ENCODE peak calls at places on chromosome 10, in eight cellular contexts. X is IMR-90, I is mesenchymal stem cell, V is OCI-LY7, O is mesendoderm, E is PC-9, D is GM23248, H is A549. A is an unnamed sample.

GRCh38 chr10:3873728-3874461 is 88.9 kb upstream of the KLF6 start:
- DNase-seq in O (peak; percentile 90), E (peak; percentile 69), V (peak; percentile 89), X (peak; percentile 80), I (peak; percentile 97), H (peak; percentile 62), D (peak; percentile 80), A (peak; percentile 71)

GRCh38 chr10:43262043-43262901 is 4.6 kb downstream of the RASGEF1A start:
- DNase-seq in I (no peak), E (no peak), D (no peak), V (no peak), H (no peak), X (no peak), O (peak; percentile 67), A (no peak)

GRCh38 chr10:79069325-79070090 is 742 bp downstream of the ZMIZ1 start:
- DNase-seq in H (peak; percentile 54), I (peak; percentile 78), D (peak; percentile 75), X (no peak), V (peak; percentile 44), E (no peak), O (peak; percentile 59), A (peak; percentile 53)

GRCh38 chr10:98085238-98085637 is 49.2 kb upstream of the R3HCC1L start:
- DNase-seq in O (no peak), E (no peak), V (no peak), X (no peak), I (no peak), D (no peak), H (no peak), A (no peak)

GRCh38 chr10:1737222-1738061 is at the start of gene ADARB2:
- DNase-seq in E (no peak), V (no peak), I (peak; percentile 45), O (peak; percentile 95), H (no peak), D (peak; percentile 1), X (no peak), A (peak; percentile 2)

GRCh38 chr10:100448977-100449376 is 13.8 kb upstream of the WNT8B start:
- DNase-seq in I (no peak), H (no peak), V (no peak), O (no peak), X (no peak), D (no peak), E (no peak), A (no peak)

GRCh38 chr10:452512-453504 is 236.7 kb downstream of the DIP2C start:
- DNase-seq in O (no peak), V (no peak), D (peak; percentile 33), X (no peak), E (no peak), I (no peak), H (no peak), A (no peak)

GRCh38 chr10:117075064-117075463 is 63.0 kb downstream of the VAX1 start:
- DNase-seq in H (no peak), D (peak; percentile 28), O (peak; percentile 31), I (peak; percentile 8), V (no peak), X (peak; percentile 7), E (peak; percentile 39), A (peak; percentile 52)

GRCh38 chr10:89695307-89695706 is 6.1 kb upstream of the KIF20B start:
- DNase-seq in X (no peak), D (no peak), E (peak; percentile 73), I (no peak), V (no peak), H (no peak), O (peak; percentile 36), A (no peak)

GRCh38 chr10:7563368-7563767 is 103.4 kb downstream of the ITIH5 start:
- DNase-seq in V (no peak), I (peak; percentile 66), O (no peak), D (peak; percentile 26), H (no peak), X (no peak), E (no peak), A (no peak)

DNA sequence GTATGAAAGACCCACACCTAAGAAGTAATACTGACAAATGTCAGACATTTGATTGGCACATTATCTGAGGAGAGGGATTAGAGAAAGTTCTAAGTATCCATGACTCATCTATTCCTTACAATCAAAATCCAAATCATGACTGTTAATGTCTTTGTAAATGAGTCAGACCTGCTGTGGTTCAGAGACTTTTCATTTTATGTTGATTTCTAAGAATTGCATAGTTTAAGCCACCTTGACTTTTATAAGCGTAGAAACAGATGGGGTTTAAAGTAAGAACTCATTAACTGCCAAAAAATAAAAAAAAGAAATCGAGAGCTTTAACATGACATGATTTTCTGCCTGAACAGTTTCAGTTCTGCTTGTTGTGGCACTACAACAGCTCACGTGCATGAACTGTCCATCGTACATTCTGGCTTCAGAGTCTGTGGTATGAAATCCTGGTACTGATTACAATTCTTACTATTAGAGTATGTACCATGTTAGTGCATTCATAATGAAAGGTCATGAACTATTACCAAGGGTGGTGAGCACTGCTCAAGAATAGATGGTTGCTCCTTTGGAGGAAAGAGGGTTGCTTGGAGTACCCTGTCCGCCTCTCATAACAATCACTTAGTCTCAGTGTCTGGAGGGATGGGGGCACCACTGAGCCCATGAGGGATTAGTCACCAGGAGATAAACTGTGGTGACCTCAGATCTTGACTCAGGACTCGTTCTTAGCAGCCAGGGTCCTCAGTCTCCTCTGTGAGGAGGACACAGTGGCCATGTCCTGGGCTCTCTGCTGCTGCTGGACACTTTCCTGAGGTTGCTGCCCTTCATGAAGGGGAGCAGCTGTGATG is 42.2 kb downstream of the ACSM6 start:
- DNase-seq in E (peak; percentile 83), O (peak; percentile 48), V (peak; percentile 79), H (no peak), X (peak; percentile 81), D (peak; percentile 82), I (peak; percentile 67), A (peak; percentile 74)
- H3K4me2 ChIP-seq in E (peak overlapping the region; percentile 55), O (no peak overlapping the region), V (peak overlapping the region; percentile 59), H (peak overlapping the region; percentile 58), X (peak overlapping the region; percentile 22), D (peak overlapping the region; percentile 24), I (no peak overlapping the region), A (peak overlapping the region; percentile 36)

GRCh38 chr10:103890194-103890658 is 27.8 kb downstream of the STN1 start:
- DNase-seq in E (peak; percentile 99), D (peak; percentile 34), X (peak; percentile 8), H (peak; percentile 69), O (peak; percentile 57), V (no peak), I (no peak), A (peak; percentile 82)

GRCh38 chr10:103892181-103892580 is 25.8 kb downstream of the STN1 start:
- DNase-seq in V (no peak), O (no peak), X (no peak), I (no peak), H (no peak), D (no peak), E (no peak), A (no peak)

GRCh38 chr10:103889121-103889720 is 28.8 kb downstream of the STN1 start:
- DNase-seq in E (no peak), I (no peak), V (no peak), D (no peak), H (no peak), X (no peak), O (no peak), A (no peak)

GRCh38 chr10:103888113-103888841 is 29.7 kb downstream of the STN1 start:
- DNase-seq in H (peak; percentile 72), E (peak; percentile 54), D (peak; percentile 90), O (peak; percentile 58), V (peak; percentile 53), I (peak; percentile 90), X (peak; percentile 91), A (peak; percentile 79)

DNA sequence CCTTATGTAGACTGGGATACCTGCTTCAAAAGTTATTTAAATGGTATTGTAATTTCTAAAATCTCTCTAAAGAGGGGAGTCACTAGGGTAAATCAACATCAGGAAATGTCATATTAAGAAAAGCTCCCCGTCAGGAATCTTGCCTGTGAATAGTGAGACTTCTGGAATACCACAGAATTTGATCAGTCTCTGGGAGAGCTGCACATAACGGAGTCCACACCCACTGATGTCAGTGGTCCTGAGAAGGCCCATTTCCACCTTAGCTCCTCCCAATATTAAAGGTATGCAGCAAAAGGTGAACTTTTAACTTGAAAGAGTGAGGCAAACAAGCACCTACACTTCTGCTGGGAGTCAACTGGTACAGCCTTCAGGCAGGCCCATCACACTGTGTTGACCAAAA is 27.3 kb downstream of the STN1 start:
- DNase-seq in H (no peak), V (no peak), D (no peak), X (no peak), I (no peak), O (no peak), E (peak; percentile 68), A (no peak)
- H3K4me1 ChIP-seq in H (peaks cover 64% of the 10 kb centered on the region), V (no peaks in the 10 kb centered on the region), D (peaks cover 32% of the 10 kb centered on the region), X (peaks cover 26% of the 10 kb centered on the region), I (peaks cover 9% of the 10 kb centered on the region), O (no peaks in the 10 kb centered on the region), E (peaks cover 79% of the 10 kb centered on the region), A (peaks cover 69% of the 10 kb centered on the region)

DNA sequence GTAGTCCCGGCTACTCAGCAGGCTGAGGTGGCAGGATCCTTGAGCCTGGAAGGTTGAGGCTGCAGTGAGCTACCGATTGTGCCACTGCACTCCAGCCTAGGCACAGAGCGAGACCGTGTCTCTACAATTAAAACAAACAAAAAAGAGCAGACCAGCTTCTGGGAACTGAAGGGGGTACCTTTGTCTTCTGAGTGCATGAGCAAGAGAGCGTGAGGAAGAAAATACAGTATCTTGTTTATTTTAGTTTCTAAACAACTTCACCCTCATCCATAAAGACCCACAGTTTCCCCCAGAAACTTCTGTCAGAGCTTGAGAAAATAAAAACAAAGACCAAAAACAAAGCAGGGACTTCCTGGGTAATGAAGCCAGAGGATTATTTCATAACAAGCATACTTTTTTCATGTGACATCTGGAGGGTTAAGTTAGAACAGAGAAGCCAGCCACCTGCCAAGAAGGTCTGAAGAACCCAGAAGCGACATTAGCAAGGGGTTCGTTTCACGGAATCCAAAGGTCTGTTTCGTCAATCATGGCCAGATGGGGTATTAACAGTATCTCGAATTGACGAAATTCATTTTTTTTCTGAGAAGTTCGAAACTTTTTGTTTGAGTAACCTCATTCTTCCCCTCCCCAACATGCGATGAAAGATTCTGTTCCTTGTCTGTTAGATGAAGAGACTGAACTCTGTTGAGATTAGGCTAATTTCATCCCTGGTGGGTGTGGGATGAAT is 10.2 kb upstream of the IL2RA start:
- DNase-seq in V (peak; percentile 80), D (no peak), O (no peak), I (no peak), X (no peak), H (no peak), E (no peak), A (no peak)
- H3K4me2 ChIP-seq in V (peak overlapping the region; percentile 53), D (no peak overlapping the region), O (no peak overlapping the region), I (no peak overlapping the region), X (no peak overlapping the region), H (no peak overlapping the region), E (no peak overlapping the region), A (no peak overlapping the region)

DNA sequence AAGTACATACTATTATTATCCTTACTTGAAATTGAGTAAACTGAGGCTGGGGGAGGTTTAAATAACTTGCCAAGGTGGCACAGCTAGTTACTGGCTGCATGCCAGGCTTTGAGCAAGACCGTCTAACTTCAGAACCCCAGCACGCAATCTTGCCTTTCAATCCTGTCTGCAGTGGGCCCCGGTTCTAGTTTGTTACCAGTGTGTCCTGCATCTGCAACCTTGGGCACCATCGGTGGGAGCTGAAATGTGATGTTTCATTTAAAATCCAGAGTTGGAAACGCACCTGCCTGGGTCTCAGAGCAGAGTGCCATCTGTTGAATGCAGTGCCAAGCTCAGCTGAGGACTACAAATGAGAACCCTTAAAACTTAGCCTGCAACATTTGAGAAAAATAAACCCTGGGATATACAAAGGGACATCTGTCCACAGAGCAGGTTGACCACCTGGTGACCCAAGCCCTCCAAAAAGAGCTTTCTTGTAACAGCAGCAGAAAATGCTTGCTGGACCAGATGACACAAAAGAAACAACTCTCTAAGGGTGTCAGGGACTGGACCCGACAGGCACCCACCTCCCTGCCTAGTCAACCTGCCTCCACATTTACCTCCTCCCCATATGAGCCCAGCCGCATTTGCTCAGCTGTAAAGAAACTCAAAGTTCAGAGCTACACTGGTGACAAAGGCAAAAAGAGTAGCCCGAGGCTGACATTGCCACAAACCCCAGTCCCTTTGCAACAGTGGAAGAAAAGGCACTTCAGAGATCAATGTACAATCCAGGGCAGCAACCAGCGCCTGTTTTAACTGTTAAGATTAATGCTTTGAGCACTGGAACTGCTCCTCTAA is 1.7 kb downstream of the SH3PXD2A start:
- DNase-seq in V (no peak), O (no peak), E (no peak), X (no peak), I (peak; percentile 37), H (no peak), D (no peak), A (no peak)
- H3K4me1 ChIP-seq in V (peaks cover 6% of the 10 kb centered on the region), O (peaks cover 13% of the 10 kb centered on the region), E (peaks cover 11% of the 10 kb centered on the region), X (peaks cover 38% of the 10 kb centered on the region), I (peaks cover 22% of the 10 kb centered on the region), H (peaks cover 12% of the 10 kb centered on the region), D (peaks cover 54% of the 10 kb centered on the region), A (peaks cover 55% of the 10 kb centered on the region)